ENCODE peak calls at places on chromosome 10, in four cellular contexts. E is A549, J is SK-N-SH, R is HepG2. N is an unnamed sample.

GRCh38 chr10:83459124-83459523 is 680.2 kb upstream of the GHITM start:
- DNase-seq in E (no peak), J (no peak), R (no peak), N (no peak)

GRCh38 chr10:58266826-58267712 is 625 bp downstream of the IPMK start:
- DNase-seq in J (peak), E (no peak), R (peak), N (no peak)

GRCh38 chr10:99984635-99985034 is 25.1 kb downstream of the DNMBP start:
- DNase-seq in R (no peak), J (no peak), E (no peak), N (no peak)

GRCh38 chr10:30151581-30152389 is 92.4 kb upstream of the JCAD start:
- DNase-seq in E (no peak), R (no peak), J (peak), N (no peak)

GRCh38 chr10:27383595-27384542 is 120.2 kb upstream of the RAB18 start:
- DNase-seq in E (peak), R (peak), J (no peak), N (no peak)

GRCh38 chr10:56359837-56360236 is 1.2 kb downstream of the ZWINT start:
- DNase-seq in R (no peak), E (no peak), J (no peak), N (no peak)

GRCh38 chr10:117653170-117653515 is 110.6 kb downstream of the EMX2 start:
- DNase-seq in J (no peak), E (peak), R (peak), N (peak)

GRCh38 chr10:117536359-117536861 is 6.1 kb upstream of the EMX2 start:
- DNase-seq in R (no peak), E (no peak), J (no peak), N (no peak)

GRCh38 chr10:1662361-1663025 is 74.8 kb downstream of the ADARB2 start:
- DNase-seq in R (no peak), E (no peak), J (no peak), N (no peak)

GRCh38 chr10:62390497-62391176 is 16.5 kb downstream of the ZNF365 start:
- DNase-seq in R (no peak), J (no peak), E (no peak), N (no peak)

GRCh38 chr10:58335306-58336005 is 650 bp downstream of the UBE2D1 start:
- DNase-seq in E (peak), R (peak), J (no peak), N (no peak)

GRCh38 chr10:49833162-49833561 is 71.0 kb upstream of the OGDHL start:
- DNase-seq in E (no peak), R (no peak), J (no peak), N (no peak)

GRCh38 chr10:22335204-22335956 is 9.9 kb upstream of the SPAG6 start:
- DNase-seq in J (peak), E (peak), R (no peak), N (no peak)

GRCh38 chr10:79223001-79223345 is 124.3 kb upstream of the PPIF start:
- DNase-seq in J (no peak), R (no peak), E (no peak), N (no peak)

GRCh38 chr10:118763202-118763988 is 8.6 kb upstream of the CACUL1 start:
- DNase-seq in E (no peak), J (no peak), R (no peak), N (no peak)

GRCh38 chr10:132541601-132542011 is 4.0 kb downstream of the INPP5A start:
- DNase-seq in J (no peak), E (no peak), R (no peak), N (no peak)

GRCh38 chr10:46526682-46527038 is 29.8 kb downstream of the GPRIN2 start:
- DNase-seq in E (peak), R (no peak), J (peak), N (no peak)

DNA sequence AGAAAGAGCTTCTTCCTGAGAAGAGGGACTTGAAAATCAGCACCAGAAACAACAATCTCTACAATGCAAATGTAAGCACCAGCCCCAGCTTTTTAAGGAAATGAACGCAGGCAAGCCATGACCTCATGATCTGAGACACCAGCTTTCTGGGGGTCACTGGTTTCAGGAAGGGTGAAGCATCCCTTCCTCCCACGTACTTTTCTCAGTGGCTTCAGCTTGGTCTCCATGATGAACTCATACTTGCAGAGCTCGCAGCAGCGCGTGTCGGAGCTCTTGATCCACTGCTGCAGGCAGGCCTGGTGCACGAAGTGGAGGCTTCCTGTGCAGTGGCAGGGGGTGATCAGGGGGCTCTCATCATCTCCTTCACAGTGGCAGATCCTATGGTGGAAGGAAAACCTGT is 87.0 kb downstream of the ALOX5 start:
- DNase-seq in J (no peak), E (no peak), R (no peak), N (peak)
- TF ChIP-seq PBX3 in J (no peak), E (no peak), R (no peak), N (no peak)

GRCh38 chr10:131022369-131022768 is 289.2 kb downstream of the TCERG1L start:
- DNase-seq in J (no peak), E (no peak), R (no peak), N (no peak)

GRCh38 chr10:131021246-131021895 is 290.1 kb downstream of the TCERG1L start:
- DNase-seq in J (no peak), R (no peak), E (no peak), N (no peak)

GRCh38 chr10:131020775-131021174 is 290.7 kb downstream of the TCERG1L start:
- DNase-seq in R (no peak), J (no peak), E (no peak), N (no peak)

GRCh38 chr10:131022981-131023380 is 288.5 kb downstream of the TCERG1L start:
- DNase-seq in E (no peak), R (no peak), J (no peak), N (no peak)

DNA sequence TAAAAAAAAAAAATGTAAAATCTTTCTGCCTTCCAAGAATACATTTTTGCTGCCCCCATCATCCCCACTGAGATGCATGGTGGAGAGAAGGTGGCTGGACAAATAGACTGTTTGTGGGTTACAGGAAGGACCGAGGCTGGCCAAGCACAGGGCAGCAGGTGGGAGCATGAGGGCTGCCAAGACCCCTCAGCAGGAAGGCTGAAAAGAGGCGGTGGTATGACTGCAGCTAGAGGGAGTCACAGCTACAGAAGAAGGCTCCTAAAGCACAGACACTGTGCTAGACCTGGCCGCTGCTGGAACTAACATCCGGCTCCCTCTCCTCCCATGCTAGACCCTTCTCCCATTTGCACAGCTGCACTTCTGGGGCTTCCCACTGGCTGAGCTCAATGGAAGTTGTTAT is 289.6 kb downstream of the TCERG1L start:
- DNase-seq in J (no peak), E (no peak), R (no peak), N (no peak)
- TF ChIP-seq PBX3 in J (no peak), E (no peak), R (no peak), N (no peak)

GRCh38 chr10:52703898-52704297 is 68.7 kb downstream of the MBL2 start:
- DNase-seq in R (no peak), J (peak), E (no peak), N (no peak)

GRCh38 chr10:52696232-52696631 is 76.4 kb downstream of the MBL2 start:
- DNase-seq in R (no peak), E (no peak), J (no peak), N (no peak)

GRCh38 chr10:52706347-52707070 is 66.1 kb downstream of the MBL2 start:
- DNase-seq in J (no peak), R (no peak), E (no peak), N (no peak)

GRCh38 chr10:52703451-52703850 is 69.1 kb downstream of the MBL2 start:
- DNase-seq in J (no peak), R (no peak), E (no peak), N (no peak)

GRCh38 chr10:52701647-52702046 is 70.9 kb downstream of the MBL2 start:
- DNase-seq in R (peak), J (no peak), E (no peak), N (no peak)
- TF ChIP-seq PBX3 in R (no peak), J (no peak), E (no peak), N (no peak)

DNA sequence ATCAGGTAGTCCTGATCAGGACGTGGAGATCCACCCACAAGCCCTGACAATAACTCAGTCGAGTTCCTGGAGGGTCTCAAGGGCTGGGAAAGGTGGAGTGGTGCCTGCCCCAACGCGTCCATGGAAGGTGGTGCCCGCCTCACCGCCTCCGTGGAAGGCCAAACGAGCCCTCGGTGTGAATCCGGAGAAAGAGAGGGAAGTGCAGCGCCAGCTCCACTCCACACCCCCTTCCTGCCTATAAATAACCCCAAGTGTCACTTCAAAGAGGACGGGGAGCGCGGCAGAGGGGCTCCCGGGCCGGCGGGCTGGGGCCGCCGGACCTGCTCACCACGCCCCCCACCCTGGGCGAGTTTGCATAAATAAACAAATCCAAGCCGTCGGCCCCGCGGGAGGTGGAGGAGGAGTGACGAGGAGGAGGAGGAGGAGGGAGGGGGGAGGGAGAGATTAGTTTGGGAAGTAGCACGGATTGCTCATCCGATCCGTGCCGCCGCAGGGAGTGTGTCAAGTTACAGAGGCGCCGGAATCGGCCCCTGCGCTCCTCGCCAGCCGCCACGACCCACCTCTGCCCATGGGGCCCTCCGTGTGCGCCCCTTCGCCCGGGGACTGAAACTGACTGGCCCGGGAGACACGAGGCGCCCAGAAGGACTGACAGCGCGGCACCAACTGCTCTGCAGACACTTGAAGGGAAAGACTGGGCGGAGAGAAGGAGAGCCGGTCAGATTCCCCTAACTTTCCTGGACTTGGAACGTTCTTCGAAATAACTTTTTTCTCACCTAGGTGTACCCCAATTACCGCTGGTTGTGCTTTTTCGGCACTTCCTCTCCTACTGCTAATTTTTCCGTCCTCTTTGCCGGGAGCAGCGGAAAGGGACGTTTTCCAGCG is at the start of gene COL13A1:
- DNase-seq in R (no peak), J (peak), E (peak), N (no peak)
- TF ChIP-seq PBX3 in R (no peak), J (no peak), E (no peak), N (no peak)

GRCh38 chr10:98486421-98486820 is 39.7 kb upstream of the HPS1 start:
- DNase-seq in R (no peak), J (no peak), E (no peak), N (no peak)
- TF ChIP-seq PBX3 in R (no peak), J (no peak), E (no peak), N (no peak)

N was measured in GM12878.